ENCODE peak calls at places on chromosomes 12 and 14, in ten cellular contexts. One of them, this sample, is unnamed.

GRCh38 chr14:54348001-54348611 is 48.7 kb upstream of the CDKN3 start:
- DNase-seq in IMR-90: peak
- DNase-seq in thoracic aorta: no peak
- DNase-seq in A549: peak
- DNase-seq in lung: no peak
- DNase-seq in lower lobe of right lung: no peak
- DNase-seq in astrocyte: no peak
- DNase-seq in breast epithelium: no peak
- DNase-seq in pancreas: no peak
- DNase-seq in fibroblast of lung: peak
- DNase-seq in this sample: no peak

GRCh38 chr14:75242546-75243273 is 35.9 kb upstream of the FOS start:
- DNase-seq in IMR-90: peak
- DNase-seq in thoracic aorta: no peak
- DNase-seq in A549: no peak
- DNase-seq in lung: no peak
- DNase-seq in lower lobe of right lung: peak
- DNase-seq in astrocyte: peak
- DNase-seq in breast epithelium: no peak
- DNase-seq in pancreas: no peak
- DNase-seq in fibroblast of lung: peak
- DNase-seq in this sample: no peak

GRCh38 chr14:104382361-104383087 is 197.0 kb upstream of the C14orf180 start:
- DNase-seq in IMR-90: no peak
- DNase-seq in thoracic aorta: no peak
- DNase-seq in A549: no peak
- DNase-seq in lung: no peak
- DNase-seq in lower lobe of right lung: peak
- DNase-seq in astrocyte: no peak
- DNase-seq in breast epithelium: no peak
- DNase-seq in pancreas: peak
- DNase-seq in fibroblast of lung: no peak
- DNase-seq in this sample: no peak

GRCh38 chr12:67692135-67692534 is 43.6 kb downstream of the DYRK2 start:
- DNase-seq in IMR-90: no peak
- DNase-seq in thoracic aorta: no peak
- DNase-seq in A549: no peak
- DNase-seq in lung: no peak
- DNase-seq in lower lobe of right lung: no peak
- DNase-seq in astrocyte: no peak
- DNase-seq in breast epithelium: no peak
- DNase-seq in pancreas: no peak
- DNase-seq in fibroblast of lung: no peak
- DNase-seq in this sample: no peak

GRCh38 chr12:18492372-18493025 is 231.2 kb downstream of the PIK3C2G start:
- DNase-seq in IMR-90: peak
- DNase-seq in thoracic aorta: no peak
- DNase-seq in A549: no peak
- DNase-seq in lung: no peak
- DNase-seq in lower lobe of right lung: no peak
- DNase-seq in astrocyte: peak
- DNase-seq in breast epithelium: no peak
- DNase-seq in pancreas: no peak
- DNase-seq in fibroblast of lung: peak
- DNase-seq in this sample: peak

GRCh38 chr14:58098507-58098906 is 53.5 kb downstream of the ARMH4 start:
- DNase-seq in IMR-90: no peak
- DNase-seq in thoracic aorta: no peak
- DNase-seq in A549: no peak
- DNase-seq in lung: no peak
- DNase-seq in lower lobe of right lung: no peak
- DNase-seq in astrocyte: no peak
- DNase-seq in breast epithelium: no peak
- DNase-seq in pancreas: no peak
- DNase-seq in fibroblast of lung: no peak
- DNase-seq in this sample: no peak

GRCh38 chr12:29160230-29160629 is 11.2 kb downstream of the FAR2 start:
- DNase-seq in IMR-90: no peak
- DNase-seq in thoracic aorta: no peak
- DNase-seq in A549: no peak
- DNase-seq in lung: no peak
- DNase-seq in lower lobe of right lung: no peak
- DNase-seq in astrocyte: no peak
- DNase-seq in breast epithelium: no peak
- DNase-seq in pancreas: no peak
- DNase-seq in fibroblast of lung: no peak
- DNase-seq in this sample: no peak

GRCh38 chr14:65434216-65434850 is 21.8 kb downstream of the FUT8 start:
- DNase-seq in IMR-90: no peak
- DNase-seq in thoracic aorta: no peak
- DNase-seq in A549: no peak
- DNase-seq in lung: no peak
- DNase-seq in lower lobe of right lung: no peak
- DNase-seq in astrocyte: peak
- DNase-seq in breast epithelium: no peak
- DNase-seq in pancreas: no peak
- DNase-seq in fibroblast of lung: no peak
- DNase-seq in this sample: no peak

GRCh38 chr12:82857276-82857675 is 170.6 kb downstream of the TMTC2 start:
- DNase-seq in IMR-90: no peak
- DNase-seq in thoracic aorta: no peak
- DNase-seq in A549: no peak
- DNase-seq in lung: no peak
- DNase-seq in lower lobe of right lung: no peak
- DNase-seq in astrocyte: no peak
- DNase-seq in breast epithelium: no peak
- DNase-seq in pancreas: no peak
- DNase-seq in fibroblast of lung: no peak
- DNase-seq in this sample: no peak

DNA sequence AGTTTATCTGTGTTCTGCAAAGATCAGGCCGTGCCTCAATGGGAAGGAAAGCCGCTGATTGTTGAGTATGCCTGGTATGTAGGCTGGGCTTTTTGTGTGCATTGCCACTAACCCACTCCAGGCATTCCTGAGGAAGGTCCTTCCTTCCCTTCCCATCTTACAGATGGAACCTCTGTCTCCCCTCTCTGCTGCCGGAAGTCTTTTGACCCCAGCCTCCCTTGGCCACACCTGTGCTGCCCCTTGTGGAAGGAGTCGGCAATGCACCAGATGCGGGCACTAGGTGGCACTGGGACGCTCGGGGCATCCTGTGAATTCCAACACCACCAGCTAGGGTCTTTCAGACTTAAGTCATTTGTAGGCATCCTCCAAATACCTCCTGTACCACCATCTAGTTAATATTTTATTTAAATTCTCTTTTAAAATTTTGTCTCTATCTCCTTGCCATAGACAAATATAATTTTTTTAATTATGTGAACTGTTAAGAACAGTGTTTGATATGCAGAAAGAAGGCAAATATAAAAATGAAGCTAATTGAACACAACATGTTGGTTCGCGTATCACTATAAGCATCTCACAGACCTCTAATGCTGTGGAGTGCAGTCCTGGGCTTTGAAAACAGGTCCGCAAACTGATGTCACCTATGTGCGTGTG is 99.6 kb downstream of the RIN3 start:
- DNase-seq in IMR-90: no peak
- DNase-seq in thoracic aorta: no peak
- DNase-seq in A549: no peak
- DNase-seq in lung: peak
- DNase-seq in lower lobe of right lung: peak
- DNase-seq in astrocyte: peak
- DNase-seq in breast epithelium: no peak
- DNase-seq in pancreas: no peak
- DNase-seq in fibroblast of lung: no peak
- DNase-seq in this sample: no peak
- TF ChIP-seq CTCF in IMR-90: peak
- TF ChIP-seq CTCF in thoracic aorta: peak
- TF ChIP-seq CTCF in A549: peak
- TF ChIP-seq CTCF in lung: peak
- TF ChIP-seq CTCF in lower lobe of right lung: peak
- TF ChIP-seq CTCF in astrocyte: peak
- TF ChIP-seq CTCF in breast epithelium: peak
- TF ChIP-seq CTCF in pancreas: no peak
- TF ChIP-seq CTCF in fibroblast of lung: peak
- TF ChIP-seq CTCF in this sample: peak

GRCh38 chr14:20624495-20625070 is 16.9 kb downstream of the OR6S1 start:
- DNase-seq in IMR-90: peak
- DNase-seq in thoracic aorta: no peak
- DNase-seq in A549: peak
- DNase-seq in lung: peak
- DNase-seq in lower lobe of right lung: peak
- DNase-seq in astrocyte: peak
- DNase-seq in breast epithelium: no peak
- DNase-seq in pancreas: no peak
- DNase-seq in fibroblast of lung: peak
- DNase-seq in this sample: no peak
- H3K4me3 ChIP-seq in IMR-90: peak
- H3K4me3 ChIP-seq in thoracic aorta: peak
- H3K4me3 ChIP-seq in A549: peak
- H3K4me3 ChIP-seq in lung: no peak
- H3K4me3 ChIP-seq in lower lobe of right lung: peak
- H3K4me3 ChIP-seq in astrocyte: peak
- H3K4me3 ChIP-seq in breast epithelium: peak
- H3K4me3 ChIP-seq in pancreas: no peak
- H3K4me3 ChIP-seq in fibroblast of lung: peak
- H3K4me3 ChIP-seq in this sample: peak

DNA sequence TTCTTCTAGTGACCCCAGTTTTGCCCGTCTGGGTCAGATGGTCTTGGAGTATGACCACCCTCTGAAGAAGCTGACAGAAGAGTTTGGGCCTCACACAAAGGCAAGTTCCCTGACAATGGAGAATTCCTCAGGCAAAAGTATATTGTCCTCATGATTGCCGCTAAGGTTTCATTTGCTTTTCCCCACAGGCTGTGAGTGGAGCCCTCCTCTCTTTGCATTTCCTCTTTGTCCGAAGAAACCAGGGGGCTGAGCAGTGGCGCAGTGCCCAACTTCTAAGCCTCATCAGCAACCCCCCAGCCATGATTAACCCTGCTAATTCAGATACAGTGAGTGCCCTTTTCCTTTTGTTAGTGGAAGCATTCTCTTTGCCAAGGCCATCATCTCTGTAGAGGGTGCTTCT is 12.1 kb downstream of the NCKAP1L start:
- DNase-seq in IMR-90: no peak
- DNase-seq in thoracic aorta: no peak
- DNase-seq in A549: no peak
- DNase-seq in lung: no peak
- DNase-seq in lower lobe of right lung: no peak
- DNase-seq in astrocyte: no peak
- DNase-seq in breast epithelium: no peak
- DNase-seq in pancreas: no peak
- DNase-seq in fibroblast of lung: no peak
- DNase-seq in this sample: no peak
- TF ChIP-seq CTCF in IMR-90: no peak
- TF ChIP-seq CTCF in thoracic aorta: no peak
- TF ChIP-seq CTCF in A549: no peak
- TF ChIP-seq CTCF in lung: no peak
- TF ChIP-seq CTCF in lower lobe of right lung: no peak
- TF ChIP-seq CTCF in astrocyte: no peak
- TF ChIP-seq CTCF in breast epithelium: no peak
- TF ChIP-seq CTCF in pancreas: no peak
- TF ChIP-seq CTCF in fibroblast of lung: no peak
- TF ChIP-seq CTCF in this sample: no peak

GRCh38 chr14:55412686-55413085 is 1.1 kb upstream of the ATG14 start:
- DNase-seq in IMR-90: no peak
- DNase-seq in thoracic aorta: no peak
- DNase-seq in A549: no peak
- DNase-seq in lung: no peak
- DNase-seq in lower lobe of right lung: no peak
- DNase-seq in astrocyte: peak
- DNase-seq in breast epithelium: no peak
- DNase-seq in pancreas: no peak
- DNase-seq in fibroblast of lung: no peak
- DNase-seq in this sample: no peak
- H3K4me3 ChIP-seq in IMR-90: no peak
- H3K4me3 ChIP-seq in thoracic aorta: no peak
- H3K4me3 ChIP-seq in A549: no peak
- H3K4me3 ChIP-seq in lung: no peak
- H3K4me3 ChIP-seq in lower lobe of right lung: peak
- H3K4me3 ChIP-seq in astrocyte: no peak
- H3K4me3 ChIP-seq in breast epithelium: no peak
- H3K4me3 ChIP-seq in pancreas: no peak
- H3K4me3 ChIP-seq in fibroblast of lung: no peak
- H3K4me3 ChIP-seq in this sample: no peak

DNA sequence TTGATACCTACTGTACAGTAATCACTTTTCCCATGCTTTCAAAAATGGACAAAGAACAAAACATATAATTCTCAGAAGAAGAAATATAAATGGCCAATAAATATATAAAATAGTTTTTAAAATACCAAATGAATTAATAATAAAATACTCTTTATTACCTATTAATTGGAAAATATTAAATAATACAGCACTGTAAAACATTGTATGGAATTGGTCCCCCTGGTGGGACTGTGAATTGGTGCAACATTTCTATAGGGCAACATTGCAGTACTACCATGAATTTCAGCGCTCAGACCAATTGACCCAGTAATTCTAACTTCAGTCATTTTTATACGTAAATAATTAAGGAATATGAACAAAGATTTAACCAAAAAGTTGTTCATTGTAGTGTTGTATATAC is 162.6 kb downstream of the PELI2 start:
- DNase-seq in IMR-90: no peak
- DNase-seq in thoracic aorta: no peak
- DNase-seq in A549: peak
- DNase-seq in lung: no peak
- DNase-seq in lower lobe of right lung: no peak
- DNase-seq in astrocyte: no peak
- DNase-seq in breast epithelium: no peak
- DNase-seq in pancreas: no peak
- DNase-seq in fibroblast of lung: peak
- DNase-seq in this sample: no peak
- TF ChIP-seq CTCF in IMR-90: no peak
- TF ChIP-seq CTCF in thoracic aorta: no peak
- TF ChIP-seq CTCF in A549: no peak
- TF ChIP-seq CTCF in lung: no peak
- TF ChIP-seq CTCF in lower lobe of right lung: no peak
- TF ChIP-seq CTCF in astrocyte: peak
- TF ChIP-seq CTCF in breast epithelium: no peak
- TF ChIP-seq CTCF in pancreas: no peak
- TF ChIP-seq CTCF in fibroblast of lung: peak
- TF ChIP-seq CTCF in this sample: no peak

DNA sequence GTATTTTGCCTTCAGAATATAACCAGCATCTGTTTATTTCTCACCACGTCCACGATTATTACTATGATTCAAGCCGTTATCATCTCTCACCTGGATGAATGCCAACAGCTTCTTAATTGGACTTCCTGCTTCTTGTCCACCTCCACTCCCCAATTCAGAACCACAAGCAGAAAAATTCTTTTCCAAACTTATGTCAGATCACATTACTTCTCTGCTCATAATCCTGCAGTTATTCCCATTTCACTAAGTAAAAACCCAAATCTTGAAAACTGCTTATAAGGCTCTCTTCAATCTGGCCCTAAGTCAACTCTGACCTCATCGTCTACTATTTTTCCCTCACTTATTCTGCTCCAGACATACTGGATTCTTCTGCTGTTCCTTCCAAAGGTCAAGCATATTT is 2.0 kb downstream of the CRY1 start:
- DNase-seq in IMR-90: peak
- DNase-seq in thoracic aorta: peak
- DNase-seq in A549: no peak
- DNase-seq in lung: no peak
- DNase-seq in lower lobe of right lung: no peak
- DNase-seq in astrocyte: peak
- DNase-seq in breast epithelium: no peak
- DNase-seq in pancreas: no peak
- DNase-seq in fibroblast of lung: peak
- DNase-seq in this sample: no peak
- H3K4me3 ChIP-seq in IMR-90: peak
- H3K4me3 ChIP-seq in thoracic aorta: peak
- H3K4me3 ChIP-seq in A549: peak
- H3K4me3 ChIP-seq in lung: no peak
- H3K4me3 ChIP-seq in lower lobe of right lung: peak
- H3K4me3 ChIP-seq in astrocyte: peak
- H3K4me3 ChIP-seq in breast epithelium: peak
- H3K4me3 ChIP-seq in pancreas: no peak
- H3K4me3 ChIP-seq in fibroblast of lung: peak
- H3K4me3 ChIP-seq in this sample: no peak